ENCODE peak calls at places on chromosome 18, in six cellular contexts. D is endothelial cell; C is right atrium auricular region; T is ACHN; R is T-helper 1 cell; B is CD4-positive, CD25-positive, alpha-beta regulatory T cell. M is an unnamed sample.

GRCh38 chr18:10036479-10036878 is 122.7 kb downstream of the VAPA start:
- DNase-seq in D (no peak), C (no peak), T (no peak), R (no peak), B (no peak), M (no peak)

GRCh38 chr18:77065221-77065981 is 67.2 kb downstream of the MBP start:
- DNase-seq in D (no peak), C (peak; percentile 78), T (peak; percentile 41), R (no peak), B (peak; percentile 22), M (no peak)

GRCh38 chr18:70450658-70451253 is 161.9 kb downstream of the SOCS6 start:
- DNase-seq in D (no peak), C (no peak), T (peak; percentile 18), R (no peak), B (no peak), M (no peak)

GRCh38 chr18:63545094-63545493 is 2.9 kb downstream of the SERPINB12 start:
- DNase-seq in D (no peak), C (no peak), T (no peak), R (no peak), B (no peak), M (no peak)

GRCh38 chr18:48670751-48671560 is 132.1 kb downstream of the CTIF start:
- DNase-seq in D (no peak), C (no peak), T (no peak), R (no peak), B (no peak), M (no peak)

GRCh38 chr18:11251891-11252270 is 102.5 kb upstream of the PIEZO2 start:
- DNase-seq in D (no peak), C (no peak), T (no peak), R (no peak), B (no peak), M (no peak)

GRCh38 chr18:49139726-49140125 is 189.0 kb upstream of the SMAD7 start:
- DNase-seq in D (no peak), C (no peak), T (no peak), R (no peak), B (no peak), M (no peak)

GRCh38 chr18:49048361-49048760 is 97.6 kb upstream of the SMAD7 start:
- DNase-seq in D (no peak), C (no peak), T (no peak), R (no peak), B (no peak), M (no peak)

M was measured in progenitor cell of endocrine pancreas.